ENCODE peak calls at places on chromosomes 5 and 9, in five cellular contexts. P is AG09309, Y is Calu3, G is GM12864, D is adrenal gland. R is an unnamed sample.

GRCh38 chr9:69943146-69943545 is 100.5 kb upstream of the MAMDC2 start:
- DNase-seq in P (no peak), Y (no peak), G (no peak), D (no peak), R (no peak)

GRCh38 chr9:97307091-97307490 is 368 bp upstream of the CCDC180 start:
- DNase-seq in P (no peak), Y (no peak), G (no peak), D (peak; percentile 94), R (peak; percentile 32)

GRCh38 chr9:136153381-136154065 is 34.8 kb upstream of the TMEM250 start:
- DNase-seq in P (no peak), Y (no peak), G (no peak), D (no peak), R (no peak)

GRCh38 chr9:126471084-126471611 is 142.6 kb upstream of the LMX1B start:
- DNase-seq in P (peak; percentile 83), Y (no peak), G (peak; percentile 33), D (peak; percentile 68), R (peak; percentile 24)

GRCh38 chr9:93592389-93593021 is 16.1 kb downstream of the PHF2 start:
- DNase-seq in P (no peak), Y (no peak), G (no peak), D (no peak), R (no peak)

GRCh38 chr9:128892223-128892892 is 10.4 kb downstream of the LRRC8A start:
- DNase-seq in P (no peak), Y (peak; percentile 85), G (no peak), D (peak; percentile 88), R (peak; percentile 73)

GRCh38 chr9:84600739-84601138 is 68.8 kb upstream of the NTRK2 start:
- DNase-seq in P (no peak), Y (peak; percentile 2), G (no peak), D (no peak), R (no peak)

GRCh38 chr9:69107801-69108200 is 66.3 kb upstream of the TJP2 start:
- DNase-seq in P (no peak), Y (no peak), G (no peak), D (no peak), R (no peak)

GRCh38 chr5:1374030-1374679 is 29.3 kb upstream of the CLPTM1L start:
- DNase-seq in P (no peak), Y (no peak), G (no peak), D (no peak), R (no peak)
- TF ChIP-seq CTCF in P (no peak), Y (no peak), G (no peak), D (no peak), R (no peak)

DNA sequence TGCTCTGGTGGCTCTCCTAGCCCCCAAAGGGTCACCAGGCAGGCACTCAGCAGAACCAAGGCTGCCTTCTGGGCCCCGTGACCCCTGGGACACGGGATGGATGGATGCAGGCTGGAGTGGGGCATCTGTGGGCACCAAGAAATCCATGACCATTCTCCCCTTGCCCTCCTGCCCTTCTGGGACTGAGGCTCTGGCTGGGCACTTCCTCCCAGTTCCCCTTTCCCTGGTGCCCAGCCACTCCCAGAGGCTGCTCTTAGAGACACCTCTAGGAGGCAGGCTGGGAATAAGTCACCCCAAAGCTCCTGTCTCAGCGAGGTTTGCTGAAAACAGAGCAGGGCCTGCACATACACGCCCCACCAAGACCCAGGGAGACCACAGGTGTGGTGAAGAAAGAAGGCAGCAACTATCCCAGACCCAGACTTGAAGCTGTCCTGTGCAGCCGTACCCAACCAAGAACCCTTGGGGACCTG is 943 bp downstream of the STING1 start:
- DNase-seq in P (no peak), Y (peak; percentile 25), G (no peak), D (peak; percentile 21), R (no peak)
- TF ChIP-seq CTCF in P (peak; percentile 47), Y (no peak), G (no peak), D (no peak), R (peak; percentile 47)

DNA sequence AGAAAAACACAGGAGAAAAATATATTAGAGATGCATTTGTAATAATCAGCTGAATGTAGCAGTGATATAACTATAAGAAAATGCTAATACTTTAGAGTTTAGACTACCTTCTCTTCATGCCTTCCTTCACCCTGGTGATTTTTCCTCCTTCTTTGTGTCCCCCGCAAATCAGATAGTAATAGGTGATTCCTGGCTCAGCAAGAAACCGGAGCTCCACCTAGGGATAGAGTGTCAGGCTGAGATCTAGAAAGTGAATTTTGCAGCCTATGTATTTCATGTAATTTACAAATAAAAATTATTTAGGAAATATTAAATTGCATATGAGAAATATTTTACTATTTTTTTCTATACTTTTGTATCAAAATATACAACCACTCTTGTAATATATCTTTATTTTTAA is 109.8 kb upstream of the ST8SIA4 start:
- DNase-seq in P (no peak), Y (no peak), G (no peak), D (no peak), R (no peak)
- TF ChIP-seq CTCF in P (no peak), Y (no peak), G (no peak), D (no peak), R (no peak)

GRCh38 chr9:82601272-82601835 is 461.6 kb downstream of the RASEF start:
- DNase-seq in P (no peak), Y (no peak), G (no peak), D (no peak), R (peak; percentile 14)
- TF ChIP-seq CTCF in P (no peak), Y (no peak), G (no peak), D (no peak), R (no peak)